ENCODE peak calls at places on chromosomes 3 and 15, in six cellular contexts. D is GM23338, Q is keratinocyte, H is HepG2, B is Karpas-422, S is OCI-LY7. J is an unnamed sample.

GRCh38 chr3:149638401-149639092 is 19.3 kb downstream of the WWTR1 start:
- DNase-seq in D (no peak), Q (no peak), H (no peak), B (no peak), S (no peak), J (peak; percentile 48)

GRCh38 chr3:154242766-154243165 is 81.5 kb downstream of the DHX36 start:
- DNase-seq in D (peak; percentile 80), Q (no peak), H (no peak), B (no peak), S (no peak), J (no peak)

GRCh38 chr15:62390793-62391543 is 225.9 kb upstream of the C2CD4B start:
- DNase-seq in D (peak; percentile 77), Q (no peak), H (peak; percentile 32), B (peak; percentile 60), S (peak; percentile 47), J (peak; percentile 56)

GRCh38 chr15:70863450-70864218 is 9.7 kb upstream of the LARP6 start:
- DNase-seq in D (no peak), Q (peak; percentile 49), H (peak; percentile 82), B (no peak), S (no peak), J (peak; percentile 96)

GRCh38 chr3:64895095-64895494 is 207.3 kb upstream of the ADAMTS9 start:
- DNase-seq in D (no peak), Q (no peak), H (no peak), B (no peak), S (no peak), J (no peak)

GRCh38 chr3:58035512-58035867 is 27.3 kb downstream of the FLNB start:
- DNase-seq in D (no peak), Q (no peak), H (no peak), B (no peak), S (no peak), J (no peak)

GRCh38 chr3:45132568-45133211 is 13.5 kb downstream of the CDCP1 start:
- DNase-seq in D (no peak), Q (no peak), H (no peak), B (no peak), S (no peak), J (no peak)

GRCh38 chr15:79779739-79780138 is 117.1 kb downstream of the MTHFS start:
- DNase-seq in D (no peak), Q (no peak), H (no peak), B (no peak), S (no peak), J (no peak)

DNA sequence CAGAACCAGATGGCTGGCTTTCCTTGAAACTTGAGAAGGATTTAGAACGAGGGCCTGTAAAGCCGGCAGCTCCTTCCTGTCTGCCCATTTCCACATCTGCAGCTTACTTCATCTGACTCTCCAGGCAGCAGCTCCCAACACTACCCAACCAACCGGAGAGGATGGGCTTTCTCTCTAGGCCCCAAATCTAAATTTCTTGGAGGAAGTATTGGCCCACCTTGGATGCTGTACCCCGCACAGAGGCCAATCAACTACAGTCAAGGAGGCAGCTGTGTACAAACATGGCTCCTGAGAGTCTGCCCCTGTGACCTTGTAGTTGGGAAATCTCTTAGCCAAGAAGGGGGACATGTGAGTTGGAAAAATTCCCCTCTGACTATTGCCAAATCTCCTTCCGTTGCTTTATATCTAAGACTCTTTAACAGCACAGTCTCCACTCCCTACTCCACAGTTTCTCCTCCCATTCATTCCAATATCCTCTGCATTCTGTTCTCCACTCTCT is 8.0 kb upstream of the ACAP2 start:
- DNase-seq in D (no peak), Q (no peak), H (no peak), B (no peak), S (no peak), J (no peak)
- H3K4me2 ChIP-seq in D (peak overlapping the region; percentile 43), Q (no peak overlapping the region), H (no peak overlapping the region), B (no peak overlapping the region), S (no peak overlapping the region), J (no peak overlapping the region)

DNA sequence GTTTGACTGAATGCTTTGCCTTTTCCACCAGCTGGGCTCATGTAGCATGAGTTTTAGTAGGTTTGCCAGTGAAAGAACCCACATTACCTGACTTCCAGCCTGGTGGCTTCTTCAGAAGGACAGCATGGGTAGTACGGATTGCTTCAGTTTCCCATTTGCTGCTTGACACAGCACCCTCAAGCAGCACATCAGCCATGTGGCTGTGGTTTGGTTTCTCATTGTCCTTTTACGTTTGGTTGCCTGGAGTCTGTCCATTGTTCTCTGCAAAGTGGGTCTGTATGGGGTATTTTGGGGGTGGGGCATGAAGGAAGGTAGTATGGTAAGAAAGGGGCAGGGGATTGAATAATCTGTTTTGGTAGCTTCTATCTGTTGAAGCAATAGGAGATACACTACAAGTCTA is 227.2 kb upstream of the ICE2 start:
- DNase-seq in D (no peak), Q (no peak), H (no peak), B (no peak), S (no peak), J (no peak)
- H3K4me2 ChIP-seq in D (peak overlapping the region; percentile 36), Q (no peak overlapping the region), H (no peak overlapping the region), B (no peak overlapping the region), S (no peak overlapping the region), J (no peak overlapping the region)

GRCh38 chr3:187507266-187507665 is 139.1 kb downstream of the RTP4 start:
- DNase-seq in D (no peak), Q (no peak), H (no peak), B (no peak), S (no peak), J (no peak)
- H3K4me2 ChIP-seq in D (no peak overlapping the region), Q (no peak overlapping the region), H (no peak overlapping the region), B (no peak overlapping the region), S (no peak overlapping the region), J (no peak overlapping the region)

DNA sequence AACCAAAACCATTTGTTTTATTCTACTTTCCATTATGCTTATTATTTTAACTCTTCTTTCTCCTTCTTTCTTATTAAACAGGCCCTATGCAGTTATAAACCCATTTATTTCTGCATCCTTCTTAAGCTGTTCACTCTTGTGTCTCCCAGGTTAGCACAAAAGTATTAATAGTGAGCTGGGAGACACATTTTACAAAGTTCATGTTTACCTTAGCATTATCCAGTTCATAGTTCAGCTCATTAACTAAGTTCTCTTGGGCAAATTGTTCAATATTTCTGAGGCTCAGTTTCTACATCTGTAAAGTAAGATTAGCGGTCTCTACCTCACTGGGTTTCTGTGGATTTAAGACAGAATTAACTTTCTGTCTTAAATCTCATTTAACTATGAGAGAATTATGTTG is 31.2 kb upstream of the UMPS start:
- DNase-seq in D (no peak), Q (no peak), H (peak; percentile 56), B (no peak), S (no peak), J (no peak)
- H3K4me2 ChIP-seq in D (no peak overlapping the region), Q (no peak overlapping the region), H (peak overlapping the region; percentile 99), B (no peak overlapping the region), S (no peak overlapping the region), J (no peak overlapping the region)

DNA sequence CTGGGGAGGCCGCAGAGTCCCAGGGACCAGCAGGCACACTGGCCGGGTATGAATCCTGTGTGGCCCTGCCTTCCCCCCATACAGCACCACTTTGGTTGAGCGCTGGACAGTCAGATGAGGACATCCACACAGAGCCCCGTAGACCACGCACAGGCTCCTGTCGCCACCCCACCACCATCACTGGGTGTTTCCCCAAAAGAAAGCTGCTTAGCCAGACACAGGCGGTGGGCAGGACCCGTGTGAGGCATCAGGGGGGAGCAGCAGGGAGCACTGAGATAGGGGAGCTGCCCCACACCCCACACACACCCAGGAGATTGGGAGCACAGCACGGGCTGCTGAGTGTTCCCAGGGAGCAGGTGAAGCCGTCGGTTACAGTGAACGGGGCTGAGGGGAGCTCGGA is 42.4 kb upstream of the SLC41A3 start:
- DNase-seq in D (no peak), Q (no peak), H (no peak), B (no peak), S (no peak), J (no peak)
- H3K4me2 ChIP-seq in D (no peak overlapping the region), Q (no peak overlapping the region), H (no peak overlapping the region), B (no peak overlapping the region), S (no peak overlapping the region), J (no peak overlapping the region)

GRCh38 chr3:48478631-48479555 is 25.1 kb downstream of the SHISA5 start:
- DNase-seq in D (no peak), Q (no peak), H (peak; percentile 23), B (no peak), S (peak; percentile 50), J (peak; percentile 81)
- H3K4me2 ChIP-seq in D (no peak overlapping the region), Q (no peak overlapping the region), H (peak overlapping the region; percentile 29), B (no peak overlapping the region), S (peak overlapping the region; percentile 40), J (no peak overlapping the region)

GRCh38 chr3:100650651-100651611 is 41.5 kb downstream of the ADGRG7 start:
- DNase-seq in D (no peak), Q (no peak), H (no peak), B (peak; percentile 56), S (peak; percentile 10), J (peak; percentile 72)
- H3K4me2 ChIP-seq in D (no peak overlapping the region), Q (peak overlapping the region; percentile 70), H (no peak overlapping the region), B (peak overlapping the region; percentile 21), S (no peak overlapping the region), J (peak overlapping the region; percentile 64)

GRCh38 chr3:188581791-188582190 is 427.8 kb downstream of the LPP start:
- DNase-seq in D (no peak), Q (no peak), H (no peak), B (peak; percentile 78), S (peak; percentile 78), J (no peak)

GRCh38 chr3:188584958-188585689 is 431.2 kb downstream of the LPP start:
- DNase-seq in D (peak; percentile 50), Q (no peak), H (no peak), B (peak; percentile 59), S (peak; percentile 50), J (peak; percentile 78)

GRCh38 chr3:188581365-188581764 is 427.4 kb downstream of the LPP start:
- DNase-seq in D (no peak), Q (no peak), H (peak; percentile 52), B (no peak), S (peak; percentile 17), J (no peak)

GRCh38 chr3:188583476-188584161 is 429.7 kb downstream of the LPP start:
- DNase-seq in D (no peak), Q (no peak), H (no peak), B (no peak), S (peak; percentile 10), J (peak; percentile 47)

DNA sequence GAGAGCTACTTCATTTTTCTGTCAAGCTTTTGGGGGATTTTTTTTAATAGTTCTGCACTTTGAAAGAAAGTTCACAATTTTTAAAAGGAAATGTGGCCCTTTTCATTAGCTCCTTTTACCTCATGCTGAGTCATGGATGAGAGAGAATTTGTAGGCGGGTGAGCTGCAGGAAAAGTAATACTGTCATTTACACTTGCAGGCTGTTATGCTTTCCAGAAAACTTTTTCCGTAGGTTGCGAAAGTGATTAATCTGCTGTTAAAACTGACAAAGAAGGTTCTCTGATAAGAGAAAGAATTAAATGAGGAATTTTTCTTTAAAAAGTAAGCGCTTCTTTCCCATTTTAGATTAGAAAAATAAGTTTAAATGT is 430.2 kb downstream of the LPP start:
- DNase-seq in D (peak; percentile 4), Q (no peak), H (no peak), B (no peak), S (peak; percentile 14), J (peak; percentile 82)
- H3K4me2 ChIP-seq in D (no peak overlapping the region), Q (peak overlapping the region; percentile 88), H (no peak overlapping the region), B (peak overlapping the region; percentile 4), S (peak overlapping the region; percentile 41), J (peak overlapping the region; percentile 83)

GRCh38 chr3:23418026-23418425 is 214.9 kb downstream of the UBE2E2 start:
- DNase-seq in D (no peak), Q (no peak), H (no peak), B (no peak), S (no peak), J (no peak)
- H3K4me2 ChIP-seq in D (no peak overlapping the region), Q (no peak overlapping the region), H (no peak overlapping the region), B (no peak overlapping the region), S (no peak overlapping the region), J (no peak overlapping the region)

GRCh38 chr3:76367281-76367680 is 581.9 kb upstream of the ZNF717 start:
- DNase-seq in D (no peak), Q (no peak), H (no peak), B (no peak), S (no peak), J (no peak)
- H3K4me2 ChIP-seq in D (no peak overlapping the region), Q (no peak overlapping the region), H (no peak overlapping the region), B (no peak overlapping the region), S (no peak overlapping the region), J (no peak overlapping the region)

J was measured in mammary epithelial cell.